ENCODE peak calls at places on chromosome X, in six cellular contexts. One of them, this sample, is unnamed. For H3K4me1 and H3K9me3, the result is how much of the 10 kb centered on the place peaks cover.

GRCh38 chrX:30373479-30373878 is 64.3 kb upstream of the NR0B1 start:
- DNase-seq in CD8-positive, alpha-beta T cell: no peak
- DNase-seq in NT2/D1: no peak
- DNase-seq in OCI-LY7: no peak
- DNase-seq in neuronal stem cell: no peak
- DNase-seq in fibroblast of lung: no peak
- DNase-seq in this sample: no peak

GRCh38 chrX:39958850-39959249 is 138.9 kb downstream of the BCOR start:
- DNase-seq in CD8-positive, alpha-beta T cell: no peak
- DNase-seq in NT2/D1: no peak
- DNase-seq in OCI-LY7: no peak
- DNase-seq in neuronal stem cell: no peak
- DNase-seq in fibroblast of lung: no peak
- DNase-seq in this sample: no peak

GRCh38 chrX:20685652-20686051 is 418.9 kb upstream of the RPS6KA3 start:
- DNase-seq in CD8-positive, alpha-beta T cell: no peak
- DNase-seq in NT2/D1: no peak
- DNase-seq in OCI-LY7: no peak
- DNase-seq in neuronal stem cell: no peak
- DNase-seq in fibroblast of lung: no peak
- DNase-seq in this sample: no peak

GRCh38 chrX:26387906-26388305 is 171.9 kb downstream of the MAGEB5 start:
- DNase-seq in CD8-positive, alpha-beta T cell: no peak
- DNase-seq in NT2/D1: no peak
- DNase-seq in OCI-LY7: no peak
- DNase-seq in neuronal stem cell: no peak
- DNase-seq in fibroblast of lung: no peak
- DNase-seq in this sample: no peak

GRCh38 chrX:103400931-103401330 is 24.6 kb downstream of the BEX3 start:
- DNase-seq in CD8-positive, alpha-beta T cell: no peak
- DNase-seq in NT2/D1: no peak
- DNase-seq in OCI-LY7: no peak
- DNase-seq in neuronal stem cell: no peak
- DNase-seq in fibroblast of lung: no peak
- DNase-seq in this sample: no peak

GRCh38 chrX:154123241-154124219 is 20.5 kb upstream of the OPN1LW start:
- DNase-seq in CD8-positive, alpha-beta T cell: no peak
- DNase-seq in NT2/D1: no peak
- DNase-seq in OCI-LY7: peak
- DNase-seq in neuronal stem cell: no peak
- DNase-seq in fibroblast of lung: no peak
- DNase-seq in this sample: no peak

GRCh38 chrX:69137371-69137881 is 27.8 kb downstream of the PJA1 start:
- DNase-seq in CD8-positive, alpha-beta T cell: no peak
- DNase-seq in NT2/D1: peak
- DNase-seq in OCI-LY7: no peak
- DNase-seq in neuronal stem cell: no peak
- DNase-seq in fibroblast of lung: peak
- DNase-seq in this sample: peak

GRCh38 chrX:7133036-7133412 is 14.5 kb upstream of the STS start:
- DNase-seq in CD8-positive, alpha-beta T cell: no peak
- DNase-seq in NT2/D1: no peak
- DNase-seq in OCI-LY7: no peak
- DNase-seq in neuronal stem cell: no peak
- DNase-seq in fibroblast of lung: peak
- DNase-seq in this sample: no peak

DNA sequence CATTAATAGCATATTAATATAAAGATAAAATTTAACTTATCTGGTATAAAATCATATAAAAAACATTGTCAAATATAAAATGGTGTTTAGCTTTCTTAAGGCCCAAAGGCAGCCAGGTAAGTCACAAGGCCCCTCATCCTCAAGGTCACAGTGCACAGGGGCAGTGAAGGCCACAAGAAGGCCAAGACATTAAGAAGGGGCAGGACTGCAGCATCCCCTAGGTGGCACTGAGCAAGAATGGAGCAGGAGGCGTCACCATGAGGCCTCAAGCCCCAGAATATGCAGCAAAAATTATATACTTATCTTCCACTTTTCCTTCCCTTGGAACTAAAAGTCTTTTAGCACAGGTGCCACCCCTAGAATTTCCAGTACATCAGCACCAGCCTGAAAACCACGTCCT is 49.5 kb upstream of the MAGEA8 start:
- DNase-seq in CD8-positive, alpha-beta T cell: no peak
- DNase-seq in NT2/D1: no peak
- DNase-seq in OCI-LY7: no peak
- DNase-seq in neuronal stem cell: no peak
- DNase-seq in fibroblast of lung: no peak
- DNase-seq in this sample: no peak
- H3K4me1 ChIP-seq in CD8-positive, alpha-beta T cell: under half
- H3K4me1 ChIP-seq in NT2/D1: under half
- H3K4me1 ChIP-seq in OCI-LY7: under half
- H3K4me1 ChIP-seq in neuronal stem cell: under half
- H3K4me1 ChIP-seq in fibroblast of lung: under half
- H3K4me1 ChIP-seq in this sample: under half

GRCh38 chrX:47573334-47574095 is 8.7 kb upstream of the TIMP1 start:
- DNase-seq in CD8-positive, alpha-beta T cell: no peak
- DNase-seq in NT2/D1: peak
- DNase-seq in OCI-LY7: no peak
- DNase-seq in neuronal stem cell: peak
- DNase-seq in fibroblast of lung: peak
- DNase-seq in this sample: no peak
- H3K4me3 ChIP-seq in CD8-positive, alpha-beta T cell: no peak
- H3K4me3 ChIP-seq in NT2/D1: peak
- H3K4me3 ChIP-seq in OCI-LY7: no peak
- H3K4me3 ChIP-seq in neuronal stem cell: no peak
- H3K4me3 ChIP-seq in fibroblast of lung: peak
- H3K4me3 ChIP-seq in this sample: no peak

GRCh38 chrX:31705816-31706215 is 634.0 kb upstream of the FTHL17 start:
- DNase-seq in CD8-positive, alpha-beta T cell: no peak
- DNase-seq in NT2/D1: no peak
- DNase-seq in OCI-LY7: no peak
- DNase-seq in neuronal stem cell: no peak
- DNase-seq in fibroblast of lung: no peak
- DNase-seq in this sample: no peak

GRCh38 chrX:31706456-31706855 is 634.6 kb upstream of the FTHL17 start:
- DNase-seq in CD8-positive, alpha-beta T cell: no peak
- DNase-seq in NT2/D1: no peak
- DNase-seq in OCI-LY7: no peak
- DNase-seq in neuronal stem cell: no peak
- DNase-seq in fibroblast of lung: peak
- DNase-seq in this sample: no peak

GRCh38 chrX:31708116-31708515 is 636.3 kb upstream of the FTHL17 start:
- DNase-seq in CD8-positive, alpha-beta T cell: no peak
- DNase-seq in NT2/D1: no peak
- DNase-seq in OCI-LY7: no peak
- DNase-seq in neuronal stem cell: no peak
- DNase-seq in fibroblast of lung: peak
- DNase-seq in this sample: no peak

GRCh38 chrX:31704938-31705337 is 633.1 kb upstream of the FTHL17 start:
- DNase-seq in CD8-positive, alpha-beta T cell: no peak
- DNase-seq in NT2/D1: no peak
- DNase-seq in OCI-LY7: no peak
- DNase-seq in neuronal stem cell: no peak
- DNase-seq in fibroblast of lung: no peak
- DNase-seq in this sample: no peak

GRCh38 chrX:31702208-31702607 is 630.4 kb upstream of the FTHL17 start:
- DNase-seq in CD8-positive, alpha-beta T cell: no peak
- DNase-seq in NT2/D1: no peak
- DNase-seq in OCI-LY7: no peak
- DNase-seq in neuronal stem cell: no peak
- DNase-seq in fibroblast of lung: peak
- DNase-seq in this sample: no peak
- H3K9me3 ChIP-seq in CD8-positive, alpha-beta T cell: under half
- H3K9me3 ChIP-seq in NT2/D1: under half
- H3K9me3 ChIP-seq in OCI-LY7: under half
- H3K9me3 ChIP-seq in neuronal stem cell: under half
- H3K9me3 ChIP-seq in fibroblast of lung: under half
- H3K9me3 ChIP-seq in this sample: under half

GRCh38 chrX:37759878-37760418 is 19.9 kb upstream of the CYBB start:
- DNase-seq in CD8-positive, alpha-beta T cell: no peak
- DNase-seq in NT2/D1: no peak
- DNase-seq in OCI-LY7: no peak
- DNase-seq in neuronal stem cell: no peak
- DNase-seq in fibroblast of lung: no peak
- DNase-seq in this sample: no peak
- H3K4me1 ChIP-seq in CD8-positive, alpha-beta T cell: under half
- H3K4me1 ChIP-seq in NT2/D1: under half
- H3K4me1 ChIP-seq in OCI-LY7: half or more
- H3K4me1 ChIP-seq in neuronal stem cell: under half
- H3K4me1 ChIP-seq in fibroblast of lung: under half
- H3K4me1 ChIP-seq in this sample: under half

GRCh38 chrX:119482041-119482440 is 13.8 kb downstream of the SLC25A5 start:
- DNase-seq in CD8-positive, alpha-beta T cell: no peak
- DNase-seq in NT2/D1: no peak
- DNase-seq in OCI-LY7: peak
- DNase-seq in neuronal stem cell: no peak
- DNase-seq in fibroblast of lung: no peak
- DNase-seq in this sample: no peak
- H3K4me3 ChIP-seq in CD8-positive, alpha-beta T cell: peak
- H3K4me3 ChIP-seq in NT2/D1: peak
- H3K4me3 ChIP-seq in OCI-LY7: no peak
- H3K4me3 ChIP-seq in neuronal stem cell: no peak
- H3K4me3 ChIP-seq in fibroblast of lung: no peak
- H3K4me3 ChIP-seq in this sample: no peak

DNA sequence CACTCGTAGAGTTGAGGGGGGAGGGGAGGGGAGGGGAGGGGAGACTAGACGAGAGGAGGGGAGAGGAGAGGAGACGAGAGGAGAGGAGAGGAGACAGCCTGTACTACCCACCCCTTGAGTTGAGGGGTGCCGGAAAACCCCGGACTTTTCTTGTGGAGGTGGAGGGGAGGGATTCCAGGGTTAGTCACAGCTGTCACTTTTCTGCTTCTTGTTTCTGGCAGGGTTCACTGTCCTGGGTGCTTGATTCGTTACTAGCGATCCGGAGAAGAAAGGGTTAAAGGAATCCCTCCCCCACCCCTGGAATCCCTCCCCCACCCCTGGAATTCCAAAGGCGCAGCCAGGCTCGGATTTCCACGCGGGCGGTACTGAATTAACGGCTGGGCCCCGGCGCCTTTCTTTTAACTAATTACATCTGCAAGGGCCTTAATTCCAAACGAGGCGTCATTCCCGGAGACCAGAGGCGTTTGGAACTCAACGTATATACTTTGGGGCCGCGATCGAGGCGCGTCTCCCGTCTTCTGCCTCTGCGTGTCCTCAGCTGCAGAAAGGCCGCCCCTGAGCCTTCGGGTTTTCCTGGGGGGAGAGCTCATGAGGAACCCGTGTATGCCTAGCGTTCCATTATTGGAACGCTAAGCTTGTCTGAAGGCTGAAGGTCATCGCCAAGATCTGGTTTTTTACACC is 20.1 kb upstream of the CSF2RA start:
- DNase-seq in CD8-positive, alpha-beta T cell: no peak
- DNase-seq in NT2/D1: peak
- DNase-seq in OCI-LY7: no peak
- DNase-seq in neuronal stem cell: peak
- DNase-seq in fibroblast of lung: no peak
- DNase-seq in this sample: peak
- H3K9me3 ChIP-seq in CD8-positive, alpha-beta T cell: under half
- H3K9me3 ChIP-seq in NT2/D1: under half
- H3K9me3 ChIP-seq in OCI-LY7: under half
- H3K9me3 ChIP-seq in neuronal stem cell: under half
- H3K9me3 ChIP-seq in fibroblast of lung: under half
- H3K9me3 ChIP-seq in this sample: under half